ENCODE peak calls at places on chromosomes 16 and 17, in four cellular contexts. R is coronary artery, Z is GM20000, F is GM10248. Q is an unnamed sample.

GRCh38 chr16:67245189-67245585 is 2.1 kb downstream of the FHOD1 start:
- DNase-seq in R (no peak), Z (no peak), F (no peak), Q (no peak)

GRCh38 chr17:73155410-73156165 is 9.2 kb upstream of the SSTR2 start:
- DNase-seq in R (no peak), Z (no peak), F (no peak), Q (no peak)

GRCh38 chr17:28743243-28744103 is at the start of gene TRAF4:
- DNase-seq in R (no peak), Z (peak), F (peak), Q (peak)

GRCh38 chr16:17397499-17397891 is 73.3 kb downstream of the XYLT1 start:
- DNase-seq in R (no peak), Z (no peak), F (no peak), Q (no peak)

GRCh38 chr17:77145635-77146632 is 5.2 kb downstream of the SEC14L1 start:
- DNase-seq in R (peak), Z (peak), F (peak), Q (no peak)

GRCh38 chr17:67241719-67242341 is 3.2 kb downstream of the HELZ start:
- DNase-seq in R (no peak), Z (no peak), F (no peak), Q (no peak)

GRCh38 chr16:85614338-85615013 is 1.4 kb downstream of the GSE1 start:
- DNase-seq in R (no peak), Z (no peak), F (no peak), Q (peak)

GRCh38 chr17:1467898-1468492 is 12.0 kb upstream of the CRK start:
- DNase-seq in R (no peak), Z (no peak), F (no peak), Q (no peak)

GRCh38 chr17:35588196-35588920 is 1.2 kb downstream of the AP2B1 start:
- DNase-seq in R (no peak), Z (no peak), F (peak), Q (no peak)

GRCh38 chr16:1102333-1102700 is 6.3 kb upstream of the C1QTNF8 start:
- DNase-seq in R (no peak), Z (no peak), F (no peak), Q (no peak)

GRCh38 chr17:18381158-18381952 is 3.8 kb downstream of the EVPLL start:
- DNase-seq in R (no peak), Z (no peak), F (no peak), Q (no peak)

GRCh38 chr17:73192219-73192893 is 499 bp upstream of the COG1 start:
- DNase-seq in R (peak), Z (peak), F (peak), Q (peak)

GRCh38 chr17:2695243-2695960 is 16.2 kb downstream of the CLUH start:
- DNase-seq in R (peak), Z (peak), F (no peak), Q (no peak)

GRCh38 chr17:76384222-76384986 is at the start of gene SPHK1:
- DNase-seq in R (no peak), Z (peak), F (peak), Q (peak)

GRCh38 chr17:21286771-21287702 is 2.5 kb downstream of the MAP2K3 start:
- DNase-seq in R (peak), Z (no peak), F (no peak), Q (peak)
- TF ChIP-seq CTCF in R (no peak), Z (no peak), F (no peak), Q (no peak)

GRCh38 chr16:69889295-69889964 is 61.7 kb upstream of the CLEC18A start:
- DNase-seq in R (no peak), Z (no peak), F (no peak), Q (no peak)

GRCh38 chr16:69885722-69886121 is 65.4 kb upstream of the CLEC18A start:
- DNase-seq in R (no peak), Z (no peak), F (no peak), Q (no peak)

GRCh38 chr16:69890114-69890890 is 60.8 kb upstream of the CLEC18A start:
- DNase-seq in R (no peak), Z (no peak), F (no peak), Q (no peak)

GRCh38 chr16:69886726-69887125 is 64.4 kb upstream of the CLEC18A start:
- DNase-seq in R (no peak), Z (no peak), F (no peak), Q (no peak)

DNA sequence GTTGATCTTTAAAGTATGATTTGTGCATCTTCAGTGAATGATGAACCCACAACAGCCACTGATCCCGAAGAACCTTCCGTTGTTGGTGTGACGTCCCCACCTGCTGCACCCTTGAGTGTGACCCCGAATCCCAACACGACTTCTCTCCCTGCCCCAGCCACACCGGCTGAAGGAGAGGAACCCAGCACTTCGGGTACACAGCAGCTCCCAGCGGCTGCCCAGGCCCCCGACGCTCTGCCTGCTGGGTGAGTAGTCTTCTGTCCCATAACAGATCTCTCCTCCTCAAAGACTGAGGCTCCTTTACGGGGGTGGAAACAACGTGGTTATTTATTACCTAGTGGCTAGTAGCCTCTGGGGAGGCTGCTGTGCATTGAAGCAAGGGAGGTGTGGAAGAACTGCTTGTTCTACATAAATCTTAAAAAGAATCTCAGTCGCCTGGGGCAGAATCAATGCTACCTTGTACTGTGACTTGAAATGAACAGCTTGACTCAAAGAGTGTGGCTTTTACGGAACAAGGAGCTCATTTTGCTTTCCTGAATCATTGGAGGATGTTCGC is 63.1 kb upstream of the CLEC18A start:
- DNase-seq in R (no peak), Z (no peak), F (peak), Q (no peak)
- TF ChIP-seq CTCF in R (no peak), Z (no peak), F (no peak), Q (no peak)

DNA sequence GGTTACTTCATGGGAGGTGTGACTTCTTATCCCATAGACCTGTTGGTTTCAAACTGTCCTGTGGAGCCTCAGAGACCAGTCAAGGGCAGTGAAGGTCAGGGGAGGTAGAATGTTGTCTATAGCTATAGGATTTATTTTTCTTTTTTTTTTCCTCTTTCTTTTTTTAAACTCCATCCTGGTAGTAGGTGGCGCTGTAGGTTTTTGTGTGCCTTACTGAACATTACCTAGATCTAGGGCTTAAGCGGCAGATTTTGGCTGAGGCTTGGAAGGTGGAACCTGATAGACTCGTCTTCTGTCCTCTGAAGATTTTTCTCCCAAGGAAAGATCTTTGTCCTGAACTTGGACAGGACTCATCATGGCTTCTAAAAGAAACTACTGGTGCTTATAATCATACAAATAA is 8.2 kb upstream of the LASP1NB start:
- DNase-seq in R (peak), Z (no peak), F (no peak), Q (no peak)
- TF ChIP-seq CTCF in R (no peak), Z (no peak), F (peak), Q (no peak)

GRCh38 chr16:87621976-87622713 is 19.8 kb downstream of the JPH3 start:
- DNase-seq in R (no peak), Z (no peak), F (no peak), Q (no peak)
- TF ChIP-seq CTCF in R (no peak), Z (no peak), F (no peak), Q (no peak)

Q was measured in activated B cell treated with CpG ODN at 0.5 μM for 24 hours.